ENCODE peak calls at places on chromosomes 7 and 10, in six cellular contexts. One of them, this sample, is unnamed.

GRCh38 chr10:33421789-33422188 is 87.3 kb upstream of the NRP1 start:
- DNase-seq in neural crest cell: no peak
- DNase-seq in NCI-H1105: no peak
- DNase-seq in HS-5: peak
- DNase-seq in hepatic stellate cell: peak
- DNase-seq in LHCN-M2: peak
- DNase-seq in this sample: peak

GRCh38 chr7:3721422-3721821 is 420.4 kb downstream of the SDK1 start:
- DNase-seq in neural crest cell: no peak
- DNase-seq in NCI-H1105: no peak
- DNase-seq in HS-5: no peak
- DNase-seq in hepatic stellate cell: no peak
- DNase-seq in LHCN-M2: no peak
- DNase-seq in this sample: no peak

GRCh38 chr7:101169110-101169837 is 3.9 kb upstream of the VGF start:
- DNase-seq in neural crest cell: no peak
- DNase-seq in NCI-H1105: no peak
- DNase-seq in HS-5: no peak
- DNase-seq in hepatic stellate cell: no peak
- DNase-seq in LHCN-M2: no peak
- DNase-seq in this sample: no peak

GRCh38 chr7:91034459-91035368 is 229.5 kb upstream of the FZD1 start:
- DNase-seq in neural crest cell: peak
- DNase-seq in NCI-H1105: peak
- DNase-seq in HS-5: no peak
- DNase-seq in hepatic stellate cell: peak
- DNase-seq in LHCN-M2: peak
- DNase-seq in this sample: peak

GRCh38 chr10:114513397-114513796 is 109.1 kb upstream of the AFAP1L2 start:
- DNase-seq in neural crest cell: no peak
- DNase-seq in NCI-H1105: no peak
- DNase-seq in HS-5: no peak
- DNase-seq in hepatic stellate cell: no peak
- DNase-seq in LHCN-M2: no peak
- DNase-seq in this sample: no peak

GRCh38 chr7:99437946-99438572 is 539 bp downstream of the PTCD1 start:
- DNase-seq in neural crest cell: no peak
- DNase-seq in NCI-H1105: no peak
- DNase-seq in HS-5: no peak
- DNase-seq in hepatic stellate cell: no peak
- DNase-seq in LHCN-M2: no peak
- DNase-seq in this sample: no peak

GRCh38 chr7:4745971-4746919 is 29.2 kb upstream of the AP5Z1 start:
- DNase-seq in neural crest cell: no peak
- DNase-seq in NCI-H1105: no peak
- DNase-seq in HS-5: peak
- DNase-seq in hepatic stellate cell: peak
- DNase-seq in LHCN-M2: peak
- DNase-seq in this sample: peak

GRCh38 chr10:78470267-78471103 is 436.8 kb downstream of the RPS24 start:
- DNase-seq in neural crest cell: no peak
- DNase-seq in NCI-H1105: peak
- DNase-seq in HS-5: no peak
- DNase-seq in hepatic stellate cell: no peak
- DNase-seq in LHCN-M2: no peak
- DNase-seq in this sample: peak

GRCh38 chr7:143884978-143885559 is 16.9 kb downstream of the TCAF1 start:
- DNase-seq in neural crest cell: peak
- DNase-seq in NCI-H1105: no peak
- DNase-seq in HS-5: peak
- DNase-seq in hepatic stellate cell: peak
- DNase-seq in LHCN-M2: no peak
- DNase-seq in this sample: peak

GRCh38 chr7:98186452-98187137 is 24.6 kb upstream of the BHLHA15 start:
- DNase-seq in neural crest cell: no peak
- DNase-seq in NCI-H1105: no peak
- DNase-seq in HS-5: no peak
- DNase-seq in hepatic stellate cell: peak
- DNase-seq in LHCN-M2: peak
- DNase-seq in this sample: peak

GRCh38 chr10:117511601-117512390 is 30.8 kb upstream of the EMX2 start:
- DNase-seq in neural crest cell: no peak
- DNase-seq in NCI-H1105: no peak
- DNase-seq in HS-5: no peak
- DNase-seq in hepatic stellate cell: no peak
- DNase-seq in LHCN-M2: no peak
- DNase-seq in this sample: no peak

GRCh38 chr10:132375116-132375794 is 21.7 kb upstream of the PWWP2B start:
- DNase-seq in neural crest cell: no peak
- DNase-seq in NCI-H1105: no peak
- DNase-seq in HS-5: no peak
- DNase-seq in hepatic stellate cell: no peak
- DNase-seq in LHCN-M2: no peak
- DNase-seq in this sample: no peak

GRCh38 chr7:13044309-13044708 is 356.9 kb downstream of the ARL4A start:
- DNase-seq in neural crest cell: no peak
- DNase-seq in NCI-H1105: no peak
- DNase-seq in HS-5: no peak
- DNase-seq in hepatic stellate cell: no peak
- DNase-seq in LHCN-M2: no peak
- DNase-seq in this sample: no peak

GRCh38 chr10:63268139-63268797 is 135.1 kb downstream of the NRBF2 start:
- DNase-seq in neural crest cell: no peak
- DNase-seq in NCI-H1105: no peak
- DNase-seq in HS-5: no peak
- DNase-seq in hepatic stellate cell: no peak
- DNase-seq in LHCN-M2: peak
- DNase-seq in this sample: peak

GRCh38 chr7:150361402-150361801 is 7.2 kb upstream of the REPIN1 start:
- DNase-seq in neural crest cell: no peak
- DNase-seq in NCI-H1105: no peak
- DNase-seq in HS-5: no peak
- DNase-seq in hepatic stellate cell: no peak
- DNase-seq in LHCN-M2: no peak
- DNase-seq in this sample: no peak

GRCh38 chr10:75724047-75724446 is 292.6 kb downstream of the LRMDA start:
- DNase-seq in neural crest cell: no peak
- DNase-seq in NCI-H1105: no peak
- DNase-seq in HS-5: no peak
- DNase-seq in hepatic stellate cell: no peak
- DNase-seq in LHCN-M2: no peak
- DNase-seq in this sample: no peak

GRCh38 chr7:151592868-151593486 is 73.3 kb upstream of the RHEB start:
- DNase-seq in neural crest cell: no peak
- DNase-seq in NCI-H1105: no peak
- DNase-seq in HS-5: peak
- DNase-seq in hepatic stellate cell: peak
- DNase-seq in LHCN-M2: peak
- DNase-seq in this sample: peak

GRCh38 chr7:1229956-1230355 is 2.7 kb upstream of the UNCX start:
- DNase-seq in neural crest cell: no peak
- DNase-seq in NCI-H1105: no peak
- DNase-seq in HS-5: no peak
- DNase-seq in hepatic stellate cell: no peak
- DNase-seq in LHCN-M2: no peak
- DNase-seq in this sample: no peak

GRCh38 chr7:23938937-23939552 is 229.0 kb downstream of the STK31 start:
- DNase-seq in neural crest cell: peak
- DNase-seq in NCI-H1105: no peak
- DNase-seq in HS-5: peak
- DNase-seq in hepatic stellate cell: peak
- DNase-seq in LHCN-M2: peak
- DNase-seq in this sample: peak

GRCh38 chr7:158246272-158246959 is 341.2 kb downstream of the PTPRN2 start:
- DNase-seq in neural crest cell: no peak
- DNase-seq in NCI-H1105: no peak
- DNase-seq in HS-5: no peak
- DNase-seq in hepatic stellate cell: no peak
- DNase-seq in LHCN-M2: no peak
- DNase-seq in this sample: no peak

GRCh38 chr7:94022550-94022949 is 18.4 kb upstream of the BET1 start:
- DNase-seq in neural crest cell: no peak
- DNase-seq in NCI-H1105: no peak
- DNase-seq in HS-5: no peak
- DNase-seq in hepatic stellate cell: no peak
- DNase-seq in LHCN-M2: peak
- DNase-seq in this sample: peak

GRCh38 chr10:71270821-71271220 is 48.2 kb upstream of the SLC29A3 start:
- DNase-seq in neural crest cell: no peak
- DNase-seq in NCI-H1105: no peak
- DNase-seq in HS-5: no peak
- DNase-seq in hepatic stellate cell: no peak
- DNase-seq in LHCN-M2: no peak
- DNase-seq in this sample: no peak

GRCh38 chr10:35058134-35058533 is 32.0 kb downstream of the CUL2 start:
- DNase-seq in neural crest cell: no peak
- DNase-seq in NCI-H1105: no peak
- DNase-seq in HS-5: peak
- DNase-seq in hepatic stellate cell: peak
- DNase-seq in LHCN-M2: peak
- DNase-seq in this sample: peak

GRCh38 chr7:36280840-36281812 is 108.5 kb upstream of the ANLN start:
- DNase-seq in neural crest cell: no peak
- DNase-seq in NCI-H1105: peak
- DNase-seq in HS-5: peak
- DNase-seq in hepatic stellate cell: peak
- DNase-seq in LHCN-M2: peak
- DNase-seq in this sample: peak

GRCh38 chr10:60446855-60447254 is 57.2 kb upstream of the ANK3 start:
- DNase-seq in neural crest cell: no peak
- DNase-seq in NCI-H1105: no peak
- DNase-seq in HS-5: no peak
- DNase-seq in hepatic stellate cell: no peak
- DNase-seq in LHCN-M2: peak
- DNase-seq in this sample: no peak

GRCh38 chr10:125102216-125102615 is 58.1 kb downstream of the CTBP2 start:
- DNase-seq in neural crest cell: no peak
- DNase-seq in NCI-H1105: no peak
- DNase-seq in HS-5: peak
- DNase-seq in hepatic stellate cell: peak
- DNase-seq in LHCN-M2: no peak
- DNase-seq in this sample: peak

GRCh38 chr7:136528329-136528728 is 340.1 kb upstream of the CHRM2 start:
- DNase-seq in neural crest cell: no peak
- DNase-seq in NCI-H1105: no peak
- DNase-seq in HS-5: peak
- DNase-seq in hepatic stellate cell: peak
- DNase-seq in LHCN-M2: peak
- DNase-seq in this sample: peak

GRCh38 chr7:94133460-94133859 is 129.3 kb upstream of the BET1 start:
- DNase-seq in neural crest cell: no peak
- DNase-seq in NCI-H1105: no peak
- DNase-seq in HS-5: no peak
- DNase-seq in hepatic stellate cell: no peak
- DNase-seq in LHCN-M2: peak
- DNase-seq in this sample: peak